ENCODE peak calls at places on chromosomes 2 and 18, in eight cellular contexts. F is mammary epithelial cell, U is A549, J is lower lobe of right lung, I is WTC11, T is kidney, V is tibial nerve, S is neural crest cell. N is an unnamed sample.

GRCh38 chr2:73339171-73339678 is 45.9 kb upstream of the EGR4 start:
- DNase-seq in F (no peak), U (no peak), J (no peak), I (no peak), T (no peak), V (no peak), S (no peak), N (no peak)

GRCh38 chr18:68041327-68041726 is 524.8 kb upstream of the DSEL start:
- DNase-seq in F (no peak), U (no peak), J (no peak), I (no peak), T (no peak), V (no peak), S (no peak), N (no peak)

GRCh38 chr2:11669454-11670291 is at the start of gene NTSR2:
- DNase-seq in F (peak; percentile 69), U (peak; percentile 68), J (peak; percentile 69), I (peak; percentile 81), T (peak; percentile 81), V (no peak), S (peak; percentile 59), N (no peak)

GRCh38 chr2:61905372-61906186 is at the start of gene COMMD1:
- DNase-seq in F (peak; percentile 74), U (peak; percentile 81), J (peak; percentile 91), I (peak; percentile 76), T (peak; percentile 93), V (peak; percentile 54), S (peak; percentile 65), N (peak; percentile 69)

GRCh38 chr2:676647-677055 is 555 bp downstream of the TMEM18 start:
- DNase-seq in F (peak; percentile 98), U (peak; percentile 99), J (peak; percentile 100), I (peak; percentile 98), T (peak; percentile 100), V (peak; percentile 98), S (peak; percentile 96), N (peak; percentile 98)

GRCh38 chr2:237293966-237294365 is 120.0 kb downstream of the COL6A3 start:
- DNase-seq in F (no peak), U (no peak), J (no peak), I (no peak), T (no peak), V (no peak), S (no peak), N (no peak)

GRCh38 chr2:205148756-205149155 is 533.5 kb upstream of the NRP2 start:
- DNase-seq in F (no peak), U (no peak), J (no peak), I (no peak), T (no peak), V (no peak), S (no peak), N (no peak)

GRCh38 chr2:100824842-100825241 is 4.9 kb downstream of the NPAS2 start:
- DNase-seq in F (no peak), U (no peak), J (no peak), I (no peak), T (no peak), V (no peak), S (no peak), N (no peak)

GRCh38 chr2:44981714-44982108 is 27.5 kb downstream of the SIX2 start:
- DNase-seq in F (peak; percentile 40), U (peak; percentile 81), J (peak; percentile 79), I (peak; percentile 82), T (peak; percentile 85), V (peak; percentile 64), S (peak; percentile 87), N (no peak)

GRCh38 chr2:213766465-213766891 is 482.2 kb downstream of the SPAG16 start:
- DNase-seq in F (peak; percentile 0), U (no peak), J (no peak), I (no peak), T (no peak), V (no peak), S (no peak), N (no peak)

GRCh38 chr18:45920367-45920766 is 46.8 kb downstream of the EPG5 start:
- DNase-seq in F (peak; percentile 89), U (peak; percentile 12), J (peak; percentile 77), I (no peak), T (peak; percentile 84), V (peak; percentile 56), S (no peak), N (peak; percentile 90)

GRCh38 chr2:44778671-44779476 is 162.6 kb upstream of the SIX3 start:
- DNase-seq in F (no peak), U (no peak), J (no peak), I (peak; percentile 64), T (no peak), V (no peak), S (no peak), N (no peak)

GRCh38 chr2:241795021-241795999 is 13.7 kb upstream of the NEU4 start:
- DNase-seq in F (no peak), U (no peak), J (no peak), I (no peak), T (peak; percentile 49), V (peak; percentile 6), S (no peak), N (no peak)

GRCh38 chr2:62305421-62306176 is 109.7 kb downstream of the B3GNT2 start:
- DNase-seq in F (no peak), U (no peak), J (no peak), I (no peak), T (no peak), V (no peak), S (no peak), N (no peak)

GRCh38 chr2:64880193-64880951 is 108.8 kb upstream of the SLC1A4 start:
- DNase-seq in F (no peak), U (no peak), J (no peak), I (no peak), T (no peak), V (no peak), S (no peak), N (no peak)

GRCh38 chr2:191343796-191344338 is 98.7 kb downstream of the MYO1B start:
- DNase-seq in F (no peak), U (no peak), J (no peak), I (no peak), T (no peak), V (no peak), S (no peak), N (no peak)

GRCh38 chr2:56464066-56464465 is 280.3 kb downstream of the CCDC85A start:
- DNase-seq in F (no peak), U (no peak), J (no peak), I (no peak), T (no peak), V (no peak), S (no peak), N (no peak)
- TF ChIP-seq CTCF in F (no peak), U (no peak), J (no peak), I (no peak), T (no peak), V (no peak), S (no peak), N (no peak)

GRCh38 chr2:101860157-101860556 is 131.6 kb upstream of the IL1R2 start:
- DNase-seq in F (no peak), U (no peak), J (no peak), I (peak; percentile 36), T (no peak), V (no peak), S (no peak), N (no peak)
- TF ChIP-seq CTCF in F (no peak), U (no peak), J (no peak), I (no peak), T (no peak), V (no peak), S (no peak), N (no peak)

GRCh38 chr2:235669269-235669831 is 175.5 kb downstream of the AGAP1 start:
- DNase-seq in F (peak; percentile 72), U (peak; percentile 82), J (peak; percentile 72), I (peak; percentile 90), T (peak; percentile 82), V (peak; percentile 31), S (peak; percentile 61), N (no peak)

GRCh38 chr2:235672720-235673119 is 178.9 kb downstream of the AGAP1 start:
- DNase-seq in F (no peak), U (no peak), J (no peak), I (no peak), T (no peak), V (no peak), S (no peak), N (no peak)

GRCh38 chr2:235670974-235671787 is 177.3 kb downstream of the AGAP1 start:
- DNase-seq in F (no peak), U (no peak), J (no peak), I (peak; percentile 34), T (no peak), V (no peak), S (no peak), N (no peak)

GRCh38 chr2:235668782-235669181 is 174.9 kb downstream of the AGAP1 start:
- DNase-seq in F (no peak), U (no peak), J (no peak), I (no peak), T (no peak), V (no peak), S (no peak), N (no peak)

DNA sequence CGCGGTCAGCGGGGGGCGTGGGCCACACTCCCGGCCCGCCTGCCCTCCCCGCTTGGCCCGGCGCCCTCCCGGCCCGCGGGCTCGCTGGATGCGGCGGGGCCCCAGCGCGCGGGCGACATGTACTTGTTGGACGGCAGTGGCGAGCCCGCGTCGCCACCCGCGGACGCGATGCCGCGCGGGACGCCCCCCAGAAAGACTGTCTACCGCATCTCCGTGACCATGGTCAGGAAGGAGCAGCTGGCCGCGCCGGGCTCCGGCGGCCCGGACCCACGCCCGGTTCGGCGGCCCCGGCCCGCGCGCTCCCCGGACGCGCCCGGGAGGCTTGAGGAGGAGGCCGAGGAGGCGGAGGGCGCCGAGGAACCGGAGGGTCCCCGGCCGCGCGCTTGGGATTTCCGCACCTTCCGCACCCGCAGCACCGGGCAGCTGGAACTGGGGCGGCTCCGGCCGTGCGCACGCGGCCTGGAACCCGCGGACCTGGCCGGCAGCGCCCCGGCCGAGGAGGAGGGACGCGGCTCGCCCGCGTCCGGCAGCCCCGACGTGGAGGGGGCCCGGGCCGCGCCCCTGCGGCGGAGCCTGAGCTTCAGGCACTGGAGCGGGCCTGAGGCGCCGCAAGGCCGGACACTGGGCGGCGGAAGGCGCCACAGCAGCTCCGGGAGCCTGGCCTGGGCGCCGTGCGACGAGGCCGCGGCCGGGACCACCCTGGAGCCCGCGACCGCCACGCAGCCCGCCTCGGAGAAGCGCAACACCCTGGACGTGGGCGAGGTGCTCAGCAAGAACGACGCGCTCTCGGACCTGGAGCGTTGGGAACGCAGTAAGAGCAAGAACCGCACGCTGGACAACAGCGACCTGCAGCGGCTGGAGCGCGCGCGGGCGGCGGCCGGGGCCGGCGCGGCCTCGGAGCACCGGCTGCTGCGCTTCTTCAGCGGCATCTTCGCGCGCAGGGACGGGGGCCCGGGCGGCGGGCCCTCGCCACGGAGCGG is 176.4 kb downstream of the AGAP1 start:
- DNase-seq in F (peak; percentile 43), U (peak; percentile 70), J (peak; percentile 66), I (peak; percentile 66), T (peak; percentile 75), V (peak; percentile 33), S (peak; percentile 51), N (no peak)
- TF ChIP-seq CTCF in F (peak; percentile 23), U (peak; percentile 51), J (peak; percentile 40), I (no peak), T (peak; percentile 46), V (peak; percentile 87), S (peak; percentile 62), N (peak; percentile 67)

DNA sequence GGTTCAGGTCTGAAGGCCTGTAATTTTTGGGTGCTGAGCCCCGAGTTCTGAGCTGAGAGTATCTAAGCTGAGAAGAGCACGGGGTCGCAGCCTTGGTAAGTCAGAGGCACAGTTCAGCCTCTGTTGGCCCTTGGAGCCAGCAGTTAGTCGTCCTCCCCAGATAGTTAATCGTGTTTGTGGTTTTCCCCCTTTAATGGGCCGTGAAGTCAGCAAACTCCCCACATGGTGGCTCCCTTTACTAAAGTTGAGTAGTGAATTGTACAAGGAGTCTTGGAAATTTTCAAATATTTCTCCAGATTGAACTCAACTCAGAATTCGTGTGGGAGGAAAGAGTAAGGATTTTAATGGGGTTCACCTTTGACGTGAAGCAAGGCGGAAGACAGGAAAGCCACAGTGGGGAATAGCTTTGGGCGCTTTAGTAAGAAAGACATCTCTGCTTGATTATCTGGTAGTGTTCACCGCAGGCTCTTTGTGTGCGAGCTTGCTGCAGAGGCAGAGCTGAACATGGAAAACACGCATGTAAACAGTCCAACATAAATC is 2.4 kb upstream of the ADCYAP1 start:
- DNase-seq in F (no peak), U (no peak), J (no peak), I (no peak), T (no peak), V (no peak), S (no peak), N (no peak)
- TF ChIP-seq CTCF in F (no peak), U (no peak), J (no peak), I (no peak), T (peak; percentile 21), V (no peak), S (no peak), N (peak; percentile 30)